ENCODE peak calls at places on chromosomes 11 and 22, in eight cellular contexts. X is BE2C, A is kidney epithelial cell, G is transverse colon, B is psoas muscle, M is A549, F is heart left ventricle, S is choroid plexus epithelial cell. H is an unnamed sample.

GRCh38 chr11:110524227-110524626 is 94.5 kb downstream of the FDX1 start:
- DNase-seq in X (no peak), A (no peak), G (no peak), B (no peak), M (no peak), F (no peak), S (peak), H (no peak)

GRCh38 chr11:134412508-134413333 is 679 bp upstream of the B3GAT1 start:
- DNase-seq in X (peak), A (no peak), G (peak), B (no peak), M (no peak), F (no peak), S (no peak), H (peak)

GRCh38 chr11:11297578-11297977 is 55.5 kb downstream of the CSNK2A3 start:
- DNase-seq in X (no peak), A (no peak), G (no peak), B (no peak), M (no peak), F (no peak), S (no peak), H (no peak)

GRCh38 chr11:8266246-8267241 is 2.9 kb upstream of the LMO1 start:
- DNase-seq in X (no peak), A (no peak), G (no peak), B (no peak), M (no peak), F (no peak), S (no peak), H (no peak)

GRCh38 chr22:47801541-47802245 is 1039.2 kb downstream of the TBC1D22A start:
- DNase-seq in X (no peak), A (no peak), G (no peak), B (no peak), M (no peak), F (no peak), S (no peak), H (no peak)

GRCh38 chr11:8138526-8138925 is 30.3 kb downstream of the RIC3 start:
- DNase-seq in X (no peak), A (no peak), G (no peak), B (no peak), M (no peak), F (no peak), S (no peak), H (no peak)

GRCh38 chr11:45538363-45538762 is 127.1 kb downstream of the CHST1 start:
- DNase-seq in X (no peak), A (no peak), G (no peak), B (peak), M (no peak), F (no peak), S (no peak), H (no peak)

GRCh38 chr11:71444811-71445210 is 3.4 kb downstream of the DHCR7 start:
- DNase-seq in X (no peak), A (no peak), G (no peak), B (no peak), M (no peak), F (no peak), S (no peak), H (no peak)

GRCh38 chr22:46137218-46137766 is 13.0 kb upstream of the PPARA start:
- DNase-seq in X (no peak), A (no peak), G (no peak), B (no peak), M (no peak), F (no peak), S (no peak), H (no peak)

GRCh38 chr22:42743501-42743991 is 22.9 kb upstream of the A4GALT start:
- DNase-seq in X (no peak), A (no peak), G (peak), B (peak), M (no peak), F (peak), S (peak), H (no peak)

GRCh38 chr11:70751142-70751734 is 352.9 kb downstream of the CTTN start:
- DNase-seq in X (no peak), A (no peak), G (no peak), B (no peak), M (no peak), F (no peak), S (peak), H (no peak)

GRCh38 chr22:20010307-20011122 is 6.1 kb downstream of the ARVCF start:
- DNase-seq in X (peak), A (no peak), G (no peak), B (no peak), M (no peak), F (peak), S (no peak), H (no peak)

GRCh38 chr11:115161876-115162275 is 342.3 kb downstream of the CADM1 start:
- DNase-seq in X (peak), A (no peak), G (no peak), B (no peak), M (no peak), F (no peak), S (no peak), H (no peak)

GRCh38 chr22:26672060-26672471 is 14.7 kb downstream of the MIAT start:
- DNase-seq in X (no peak), A (no peak), G (peak), B (no peak), M (no peak), F (peak), S (no peak), H (no peak)

GRCh38 chr11:129089279-129089678 is 102.8 kb downstream of the ARHGAP32 start:
- DNase-seq in X (no peak), A (no peak), G (no peak), B (no peak), M (no peak), F (no peak), S (peak), H (no peak)

GRCh38 chr11:62883677-62884076 is 3.0 kb downstream of the SLC3A2 start:
- DNase-seq in X (no peak), A (no peak), G (no peak), B (no peak), M (no peak), F (no peak), S (no peak), H (no peak)

GRCh38 chr11:71112454-71112853 is 139.9 kb downstream of the SHANK2 start:
- DNase-seq in X (no peak), A (no peak), G (no peak), B (no peak), M (no peak), F (no peak), S (no peak), H (no peak)

GRCh38 chr11:66062408-66062807 is 7.7 kb upstream of the PACS1 start:
- DNase-seq in X (no peak), A (no peak), G (no peak), B (no peak), M (no peak), F (no peak), S (no peak), H (no peak)

GRCh38 chr11:10208045-10208674 is 85.9 kb downstream of the SBF2 start:
- DNase-seq in X (no peak), A (no peak), G (no peak), B (no peak), M (peak), F (no peak), S (peak), H (no peak)

GRCh38 chr11:39374963-39375698 is 2084.3 kb downstream of the LRRC4C start:
- DNase-seq in X (no peak), A (no peak), G (no peak), B (no peak), M (peak), F (no peak), S (peak), H (no peak)

GRCh38 chr11:117182551-117182935 is 4.0 kb downstream of the SIDT2 start:
- DNase-seq in X (no peak), A (no peak), G (no peak), B (no peak), M (no peak), F (no peak), S (no peak), H (no peak)

GRCh38 chr11:132301900-132302299 is 931.5 kb downstream of the NTM start:
- DNase-seq in X (no peak), A (no peak), G (no peak), B (no peak), M (no peak), F (no peak), S (no peak), H (no peak)

GRCh38 chr22:18103527-18104269 is 6.9 kb upstream of the TUBA8 start:
- DNase-seq in X (no peak), A (no peak), G (no peak), B (peak), M (no peak), F (no peak), S (no peak), H (no peak)

GRCh38 chr11:36467913-36468312 is 42.2 kb downstream of the TRAF6 start:
- DNase-seq in X (no peak), A (no peak), G (no peak), B (no peak), M (no peak), F (no peak), S (no peak), H (no peak)

GRCh38 chr22:43397766-43398165 is 14.0 kb upstream of the MPPED1 start:
- DNase-seq in X (no peak), A (no peak), G (no peak), B (no peak), M (no peak), F (no peak), S (no peak), H (no peak)

GRCh38 chr11:72244317-72245231 is 598 bp upstream of the PHOX2A start:
- DNase-seq in X (peak), A (no peak), G (no peak), B (no peak), M (no peak), F (no peak), S (no peak), H (no peak)

GRCh38 chr11:72239849-72240460 is 4.0 kb downstream of the PHOX2A start:
- DNase-seq in X (peak), A (no peak), G (peak), B (peak), M (no peak), F (peak), S (peak), H (no peak)

GRCh38 chr22:24500251-24500820 is 5.2 kb downstream of the UPB1 start:
- DNase-seq in X (no peak), A (no peak), G (no peak), B (no peak), M (no peak), F (no peak), S (no peak), H (no peak)

GRCh38 chr11:118870396-118871343 is 13.0 kb upstream of the CXCR5 start:
- DNase-seq in X (no peak), A (peak), G (peak), B (no peak), M (no peak), F (peak), S (peak), H (no peak)

GRCh38 chr22:42344391-42344861 is 74.0 kb upstream of the TCF20 start:
- DNase-seq in X (no peak), A (no peak), G (no peak), B (peak), M (no peak), F (peak), S (peak), H (no peak)

GRCh38 chr11:65695459-65696241 is 16.4 kb upstream of the KAT5 start:
- DNase-seq in X (no peak), A (peak), G (peak), B (no peak), M (no peak), F (peak), S (no peak), H (no peak)

GRCh38 chr22:21823740-21824438 is 43.6 kb downstream of the MAPK1 start:
- DNase-seq in X (no peak), A (no peak), G (no peak), B (no peak), M (no peak), F (no peak), S (peak), H (no peak)

GRCh38 chr11:95659088-95659487 is 130.5 kb downstream of the FAM76B start:
- DNase-seq in X (no peak), A (no peak), G (no peak), B (no peak), M (no peak), F (no peak), S (no peak), H (no peak)

GRCh38 chr11:110087820-110088534 is 5.2 kb upstream of the ZC3H12C start:
- DNase-seq in X (no peak), A (peak), G (no peak), B (no peak), M (no peak), F (no peak), S (peak), H (no peak)

GRCh38 chr11:74932169-74932568 is 16.7 kb downstream of the XRRA1 start:
- DNase-seq in X (no peak), A (no peak), G (no peak), B (no peak), M (no peak), F (no peak), S (peak), H (no peak)

GRCh38 chr22:28198692-28199091 is 279.6 kb upstream of the PITPNB start:
- DNase-seq in X (no peak), A (no peak), G (no peak), B (no peak), M (no peak), F (no peak), S (no peak), H (no peak)

GRCh38 chr11:128511712-128512111 is 75.6 kb downstream of the ETS1 start:
- DNase-seq in X (no peak), A (no peak), G (no peak), B (no peak), M (no peak), F (no peak), S (no peak), H (no peak)

GRCh38 chr11:110565690-110566336 is 136.1 kb downstream of the FDX1 start:
- DNase-seq in X (no peak), A (no peak), G (no peak), B (no peak), M (no peak), F (no peak), S (no peak), H (peak)

DNA sequence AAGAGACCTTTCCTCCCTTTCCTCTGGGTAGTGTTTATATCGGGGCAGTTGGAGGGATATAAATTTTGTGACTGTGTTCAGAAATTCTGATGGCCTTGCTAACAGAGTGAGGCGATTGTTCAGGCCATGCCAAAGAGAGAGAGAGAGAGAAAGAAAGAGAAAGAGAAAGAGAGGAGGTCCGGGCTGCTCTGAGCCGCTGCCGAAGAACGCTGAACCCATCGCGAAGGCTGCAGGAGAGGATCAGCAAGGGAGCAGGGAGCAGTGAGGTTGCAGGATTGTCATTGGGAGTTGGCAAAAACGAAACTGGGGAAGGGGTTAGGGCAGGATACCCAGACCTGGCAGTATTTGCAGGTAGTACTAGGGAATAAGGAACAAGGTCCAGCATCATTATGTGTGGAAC is 537.1 kb downstream of the INSC start:
- DNase-seq in X (no peak), A (no peak), G (no peak), B (no peak), M (no peak), F (peak), S (no peak), H (no peak)
- H3K4me3 ChIP-seq in X (no peak), A (no peak), G (no peak), B (peak), M (no peak), F (no peak), S (no peak), H (no peak)

GRCh38 chr22:38132794-38133193 is 22.3 kb upstream of the BAIAP2L2 start:
- DNase-seq in X (no peak), A (no peak), G (no peak), B (no peak), M (no peak), F (no peak), S (no peak), H (no peak)

GRCh38 chr22:38133331-38133730 is 22.8 kb upstream of the BAIAP2L2 start:
- DNase-seq in X (no peak), A (no peak), G (no peak), B (no peak), M (no peak), F (no peak), S (no peak), H (no peak)

GRCh38 chr22:38129856-38130255 is 19.4 kb upstream of the BAIAP2L2 start:
- DNase-seq in X (no peak), A (no peak), G (no peak), B (no peak), M (no peak), F (no peak), S (no peak), H (no peak)

GRCh38 chr22:38132136-38132535 is 21.7 kb upstream of the BAIAP2L2 start:
- DNase-seq in X (no peak), A (no peak), G (no peak), B (no peak), M (no peak), F (no peak), S (no peak), H (no peak)

GRCh38 chr22:38131399-38131798 is 20.9 kb upstream of the BAIAP2L2 start:
- DNase-seq in X (no peak), A (no peak), G (no peak), B (no peak), M (no peak), F (no peak), S (peak), H (no peak)
- H3K4me3 ChIP-seq in X (no peak), A (no peak), G (no peak), B (no peak), M (no peak), F (no peak), S (no peak), H (no peak)

DNA sequence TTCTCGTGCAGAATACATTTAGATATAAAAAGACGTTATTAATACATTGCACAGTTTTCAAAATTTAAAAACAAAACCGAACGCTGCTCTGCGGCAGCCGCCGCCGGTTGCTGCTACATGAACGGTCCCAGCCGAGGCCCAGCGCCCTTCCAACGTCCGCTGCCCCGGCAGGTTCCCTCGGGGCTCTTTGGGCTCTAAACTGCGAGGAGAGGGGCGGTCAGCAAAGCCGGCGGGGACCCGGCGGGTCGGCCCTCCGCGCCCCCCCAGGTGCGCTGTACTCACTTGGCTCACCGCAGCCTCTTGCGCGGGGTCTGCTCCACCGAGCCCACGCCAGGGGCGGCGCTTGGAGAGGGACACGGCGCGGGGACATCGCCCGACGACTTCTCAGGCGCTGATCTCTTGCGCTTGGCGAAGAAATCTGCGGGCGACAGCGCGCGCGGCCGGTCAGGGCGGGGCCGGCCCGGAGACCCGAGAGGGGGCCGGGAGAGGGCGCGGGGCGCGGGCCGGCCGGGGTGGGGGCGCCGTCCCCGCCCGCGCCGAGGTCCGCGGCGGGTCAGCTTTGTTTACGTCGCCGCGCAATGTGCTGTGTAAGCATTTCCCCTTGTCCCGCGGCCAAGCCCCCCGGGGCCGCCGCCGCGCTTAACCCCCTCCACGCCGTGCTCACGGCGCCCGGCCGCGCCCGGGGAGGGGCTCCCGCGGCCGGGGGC is 1.7 kb downstream of the CDKN1C start:
- DNase-seq in X (no peak), A (no peak), G (no peak), B (peak), M (no peak), F (peak), S (peak), H (no peak)
- H3K4me3 ChIP-seq in X (no peak), A (peak), G (peak), B (peak), M (peak), F (peak), S (peak), H (peak)

GRCh38 chr11:69013009-69013951 is at the start of gene MRGPRF:
- DNase-seq in X (peak), A (no peak), G (peak), B (peak), M (peak), F (peak), S (peak), H (no peak)
- H3K4me3 ChIP-seq in X (peak), A (no peak), G (peak), B (peak), M (no peak), F (peak), S (peak), H (no peak)

GRCh38 chr11:61129608-61130523 is 27.6 kb downstream of the CD5 start:
- DNase-seq in X (peak), A (peak), G (peak), B (peak), M (peak), F (peak), S (peak), H (peak)
- H3K4me3 ChIP-seq in X (peak), A (no peak), G (no peak), B (no peak), M (no peak), F (no peak), S (peak), H (no peak)

GRCh38 chr11:830295-831131 is 2.2 kb upstream of the CD151 start:
- DNase-seq in X (peak), A (no peak), G (peak), B (peak), M (no peak), F (peak), S (peak), H (peak)
- H3K4me3 ChIP-seq in X (peak), A (peak), G (no peak), B (peak), M (peak), F (no peak), S (peak), H (peak)

GRCh38 chr22:50057868-50058311 is at the start of gene TTLL8:
- DNase-seq in X (no peak), A (no peak), G (no peak), B (no peak), M (no peak), F (no peak), S (no peak), H (no peak)

GRCh38 chr22:50059881-50060262 is 1.8 kb upstream of the TTLL8 start:
- DNase-seq in X (no peak), A (no peak), G (no peak), B (no peak), M (no peak), F (no peak), S (no peak), H (no peak)

GRCh38 chr22:50059185-50059880 is 1.2 kb upstream of the TTLL8 start:
- DNase-seq in X (peak), A (no peak), G (no peak), B (no peak), M (peak), F (no peak), S (peak), H (no peak)

GRCh38 chr22:50057292-50057867 is 718 bp downstream of the TTLL8 start:
- DNase-seq in X (no peak), A (no peak), G (no peak), B (no peak), M (no peak), F (no peak), S (no peak), H (no peak)

DNA sequence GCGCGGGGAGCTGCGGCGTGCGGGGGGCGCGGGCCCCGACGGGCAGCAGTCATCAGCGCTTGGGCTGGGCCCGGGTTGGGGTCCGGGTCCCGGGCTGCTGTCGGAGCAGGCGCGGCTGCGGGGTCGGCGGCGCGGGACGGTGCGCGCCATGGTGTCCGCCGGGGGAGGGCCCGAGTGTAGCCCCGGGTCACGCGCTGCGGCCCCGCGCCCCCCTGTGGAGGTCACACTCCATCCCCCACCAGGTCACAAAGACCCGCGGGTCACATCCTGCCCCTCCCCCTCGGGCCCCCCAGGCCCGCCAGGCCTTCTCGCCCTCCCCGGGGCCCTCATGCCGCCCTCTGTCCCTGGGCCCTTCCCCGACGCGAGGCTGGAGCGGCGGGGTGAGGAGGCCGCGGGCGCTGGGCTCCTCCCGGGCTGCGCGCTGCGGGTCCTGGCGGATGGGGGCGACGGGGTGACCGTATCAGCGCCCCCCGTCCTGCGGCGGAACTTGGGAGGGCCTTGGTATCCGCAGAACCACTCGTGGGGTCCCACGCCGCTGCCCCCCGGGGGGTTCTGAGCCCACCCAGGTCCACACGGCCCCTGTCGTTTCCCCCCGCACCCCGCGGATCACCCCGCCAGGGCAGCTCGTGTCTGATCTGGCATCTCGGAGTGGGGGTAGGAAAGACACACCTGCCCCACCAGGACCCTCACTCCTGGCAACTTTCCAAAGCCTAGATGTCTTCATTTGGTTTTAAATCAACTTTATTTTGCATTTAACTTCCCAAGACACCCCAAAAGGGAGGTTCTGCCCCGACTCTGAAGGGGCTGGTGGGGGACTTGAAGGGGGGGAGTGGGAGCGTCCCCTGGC is 463 bp upstream of the TTLL8 start:
- DNase-seq in X (no peak), A (no peak), G (no peak), B (no peak), M (no peak), F (no peak), S (no peak), H (no peak)
- H3K4me3 ChIP-seq in X (no peak), A (no peak), G (no peak), B (no peak), M (peak), F (no peak), S (no peak), H (no peak)

H was measured in CD8-positive, alpha-beta memory T cell.